ENCODE peak calls at places on chromosome 20, in five cellular contexts. H is left ventricle myocardium inferior, K is stomach, E is SK-N-SH, X is heart left ventricle. D is an unnamed sample.

GRCh38 chr20:51360451-51361230 is 181.9 kb downstream of the NFATC2 start:
- DNase-seq in E (no peak), K (no peak), X (no peak), H (no peak), D (no peak)

GRCh38 chr20:46122071-46122470 is 4.0 kb downstream of the CD40 start:
- DNase-seq in E (no peak), K (peak; percentile 10), H (no peak), X (no peak), D (no peak)

GRCh38 chr20:35395728-35396127 is 16.0 kb downstream of the UQCC1 start:
- DNase-seq in K (no peak), X (no peak), E (peak; percentile 19), H (no peak), D (no peak)

GRCh38 chr20:11686900-11687543 is 230.7 kb upstream of the BTBD3 start:
- DNase-seq in K (peak; percentile 64), H (peak; percentile 33), E (no peak), X (peak; percentile 18), D (no peak)

GRCh38 chr20:50267041-50267865 is 76.6 kb downstream of the CEBPB start:
- DNase-seq in X (no peak), H (peak; percentile 62), E (no peak), K (peak; percentile 91), D (no peak)

GRCh38 chr20:10656270-10656669 is 17.5 kb downstream of the JAG1 start:
- DNase-seq in E (no peak), H (no peak), K (no peak), X (no peak), D (no peak)

GRCh38 chr20:32006841-32007786 is 3.1 kb upstream of the CCM2L start:
- DNase-seq in X (no peak), K (no peak), H (no peak), E (no peak), D (no peak)

GRCh38 chr20:59933296-59933848 is at the start of gene SYCP2:
- DNase-seq in X (peak; percentile 74), E (peak; percentile 95), H (peak; percentile 67), K (peak; percentile 61), D (peak; percentile 64)

GRCh38 chr20:56867128-56867527 is 238.0 kb downstream of the TFAP2C start:
- DNase-seq in X (no peak), K (no peak), H (no peak), E (no peak), D (no peak)

GRCh38 chr20:51840865-51841264 is 38.5 kb upstream of the SALL4 start:
- DNase-seq in K (no peak), H (no peak), X (no peak), E (no peak), D (no peak)

GRCh38 chr20:56646599-56646998 is 17.5 kb downstream of the TFAP2C start:
- DNase-seq in K (no peak), E (no peak), H (no peak), X (no peak), D (no peak)

GRCh38 chr20:63857751-63858392 is 3.4 kb upstream of the ABHD16B start:
- DNase-seq in E (peak; percentile 78), H (peak; percentile 55), X (peak; percentile 66), K (no peak), D (no peak)

GRCh38 chr20:51715028-51715872 is 52.9 kb downstream of the ATP9A start:
- DNase-seq in H (no peak), X (no peak), K (no peak), E (peak; percentile 50), D (no peak)

GRCh38 chr20:32834972-32835371 is 15.2 kb downstream of the MAPRE1 start:
- DNase-seq in E (no peak), X (no peak), K (no peak), H (no peak), D (no peak)

GRCh38 chr20:9407805-9408421 is 106.5 kb upstream of the LAMP5 start:
- DNase-seq in K (peak; percentile 69), X (peak; percentile 47), H (no peak), E (peak; percentile 57), D (peak; percentile 24)

GRCh38 chr20:10007747-10008146 is 27.0 kb upstream of the ANKEF1 start:
- DNase-seq in E (no peak), H (no peak), K (no peak), X (no peak), D (no peak)

GRCh38 chr20:37803476-37804307 is 99.2 kb upstream of the VSTM2L start:
- DNase-seq in K (no peak), E (peak; percentile 28), H (no peak), X (no peak), D (no peak)

GRCh38 chr20:17964073-17964472 is 4.5 kb downstream of the SNX5 start:
- DNase-seq in H (no peak), X (no peak), K (no peak), E (no peak), D (no peak)
- H3K4me1 ChIP-seq in H (peaks cover 91% of the 10 kb centered on the region), X (peaks cover 73% of the 10 kb centered on the region), K (peaks cover 67% of the 10 kb centered on the region), E (peaks cover 12% of the 10 kb centered on the region), D (peaks cover 49% of the 10 kb centered on the region)

GRCh38 chr20:3250091-3250504 is 11.1 kb upstream of the SLC4A11 start:
- DNase-seq in H (no peak), K (no peak), X (no peak), E (no peak), D (no peak)
- TF ChIP-seq CTCF in H (no peak), K (no peak), X (no peak), E (peak; percentile 24), D (no peak)

GRCh38 chr20:58130156-58130555 is 98.3 kb downstream of the ANKRD60 start:
- DNase-seq in X (no peak), H (no peak), K (no peak), E (no peak), D (no peak)

GRCh38 chr20:58131111-58131510 is 97.3 kb downstream of the ANKRD60 start:
- DNase-seq in K (no peak), X (no peak), H (no peak), E (no peak), D (no peak)

GRCh38 chr20:58133020-58133419 is 95.4 kb downstream of the ANKRD60 start:
- DNase-seq in X (no peak), K (no peak), E (no peak), H (no peak), D (no peak)

GRCh38 chr20:58130574-58130973 is 97.9 kb downstream of the ANKRD60 start:
- DNase-seq in E (no peak), H (no peak), K (no peak), X (no peak), D (no peak)

GRCh38 chr20:58131581-58132142 is 96.8 kb downstream of the ANKRD60 start:
- DNase-seq in K (no peak), H (no peak), X (no peak), E (no peak), D (no peak)
- H3K4me1 ChIP-seq in K (no peaks in the 10 kb centered on the region), H (peaks cover 13% of the 10 kb centered on the region), X (no peaks in the 10 kb centered on the region), E (peaks cover 25% of the 10 kb centered on the region), D (peaks cover 9% of the 10 kb centered on the region)

GRCh38 chr20:43923917-43924316 is 9.3 kb downstream of the TOX2 start:
- DNase-seq in H (no peak), X (no peak), K (no peak), E (no peak), D (no peak)
- TF ChIP-seq CTCF in H (no peak), X (no peak), K (no peak), E (no peak), D (no peak)

GRCh38 chr20:61727761-61728160 is 337.9 kb downstream of the TAF4 start:
- DNase-seq in E (no peak), H (no peak), K (no peak), X (no peak), D (no peak)

GRCh38 chr20:61728326-61728725 is 337.4 kb downstream of the TAF4 start:
- DNase-seq in H (no peak), X (no peak), K (no peak), E (no peak), D (no peak)

GRCh38 chr20:61730631-61731362 is 334.9 kb downstream of the TAF4 start:
- DNase-seq in K (no peak), H (no peak), X (no peak), E (no peak), D (no peak)

GRCh38 chr20:61726979-61727378 is 338.7 kb downstream of the TAF4 start:
- DNase-seq in X (no peak), K (no peak), H (no peak), E (no peak), D (no peak)

DNA sequence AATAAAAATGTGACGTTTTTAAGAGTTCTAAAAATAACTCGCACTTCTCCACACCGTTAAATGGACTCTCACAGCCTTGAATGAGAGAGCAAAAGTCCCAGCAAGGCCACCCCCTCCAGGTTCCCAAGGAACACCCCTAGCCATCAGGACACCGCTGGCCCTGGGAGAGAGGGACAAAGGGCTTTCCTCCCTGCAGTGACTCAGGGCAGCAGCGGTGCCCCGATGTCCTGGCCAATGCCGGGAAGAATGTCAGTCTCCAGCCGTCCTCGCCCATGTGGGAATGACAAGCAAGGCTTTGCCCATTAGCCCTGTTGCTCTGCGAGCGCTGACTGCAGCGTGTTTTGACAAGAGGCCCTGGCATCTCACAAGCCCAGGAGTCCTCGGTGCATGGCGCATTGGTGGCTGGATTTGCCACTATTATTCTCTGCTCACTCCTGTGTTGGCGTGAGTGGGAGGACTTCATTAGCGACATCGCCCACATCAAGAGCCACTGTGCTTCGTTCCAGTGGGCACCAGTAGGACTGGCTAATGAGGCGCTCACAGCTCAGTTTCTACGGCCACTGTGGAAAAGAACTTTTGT is 336.8 kb downstream of the TAF4 start:
- DNase-seq in X (no peak), E (no peak), H (no peak), K (no peak), D (no peak)
- H3K4me1 ChIP-seq in X (no peaks in the 10 kb centered on the region), E (no peaks in the 10 kb centered on the region), H (no peaks in the 10 kb centered on the region), K (no peaks in the 10 kb centered on the region), D (no peaks in the 10 kb centered on the region)

GRCh38 chr20:52962183-52962582 is 10.0 kb upstream of the TSHZ2 start:
- DNase-seq in K (no peak), E (no peak), X (no peak), H (no peak), D (no peak)

GRCh38 chr20:52958206-52958605 is 14.0 kb upstream of the TSHZ2 start:
- DNase-seq in X (no peak), E (no peak), K (no peak), H (no peak), D (no peak)

GRCh38 chr20:52954849-52955248 is 17.3 kb upstream of the TSHZ2 start:
- DNase-seq in E (no peak), X (no peak), K (no peak), H (no peak), D (no peak)

GRCh38 chr20:52959125-52959524 is 13.0 kb upstream of the TSHZ2 start:
- DNase-seq in X (no peak), K (no peak), E (peak; percentile 78), H (no peak), D (no peak)
- TF ChIP-seq CTCF in X (no peak), K (no peak), E (no peak), H (no peak), D (no peak)

GRCh38 chr20:24501764-24502163 is 32.3 kb downstream of the SYNDIG1 start:
- DNase-seq in X (no peak), E (no peak), K (no peak), H (no peak), D (no peak)
- H3K4me1 ChIP-seq in X (peaks cover 16% of the 10 kb centered on the region), E (peaks cover 14% of the 10 kb centered on the region), K (no peaks in the 10 kb centered on the region), H (peaks cover 67% of the 10 kb centered on the region), D (no peaks in the 10 kb centered on the region)

GRCh38 chr20:47263080-47263479 is 93.4 kb downstream of the ZMYND8 start:
- DNase-seq in E (no peak), H (no peak), K (no peak), X (no peak), D (no peak)
- TF ChIP-seq CTCF in E (no peak), H (no peak), K (no peak), X (no peak), D (no peak)